ENCODE peak calls at places on chromosomes 5 and 9, in six cellular contexts. One of them, this sample, is unnamed.

GRCh38 chr5:16916262-16916878 is 19.7 kb downstream of the MYO10 start:
- DNase-seq in GM23338: no peak
- DNase-seq in heart left ventricle: no peak
- DNase-seq in brain microvascular endothelial cell: peak
- DNase-seq in epithelial cell of esophagus: peak
- DNase-seq in cardiac fibroblast: peak
- DNase-seq in this sample: peak

GRCh38 chr5:36070687-36071571 is 4.2 kb upstream of the UGT3A2 start:
- DNase-seq in GM23338: no peak
- DNase-seq in heart left ventricle: no peak
- DNase-seq in brain microvascular endothelial cell: no peak
- DNase-seq in epithelial cell of esophagus: no peak
- DNase-seq in cardiac fibroblast: no peak
- DNase-seq in this sample: peak

GRCh38 chr9:130298663-130299279 is 33.2 kb downstream of the HMCN2 start:
- DNase-seq in GM23338: peak
- DNase-seq in heart left ventricle: peak
- DNase-seq in brain microvascular endothelial cell: no peak
- DNase-seq in epithelial cell of esophagus: peak
- DNase-seq in cardiac fibroblast: no peak
- DNase-seq in this sample: peak

GRCh38 chr9:2015581-2016410 is 649 bp downstream of the SMARCA2 start:
- DNase-seq in GM23338: peak
- DNase-seq in heart left ventricle: peak
- DNase-seq in brain microvascular endothelial cell: peak
- DNase-seq in epithelial cell of esophagus: peak
- DNase-seq in cardiac fibroblast: peak
- DNase-seq in this sample: peak

GRCh38 chr5:55173696-55174101 is 722 bp upstream of the CDC20B start:
- DNase-seq in GM23338: peak
- DNase-seq in heart left ventricle: no peak
- DNase-seq in brain microvascular endothelial cell: no peak
- DNase-seq in epithelial cell of esophagus: no peak
- DNase-seq in cardiac fibroblast: no peak
- DNase-seq in this sample: no peak

GRCh38 chr9:70553718-70554673 is 139.5 kb upstream of the KLF9 start:
- DNase-seq in GM23338: peak
- DNase-seq in heart left ventricle: peak
- DNase-seq in brain microvascular endothelial cell: no peak
- DNase-seq in epithelial cell of esophagus: peak
- DNase-seq in cardiac fibroblast: peak
- DNase-seq in this sample: peak

GRCh38 chr5:179380211-179381035 is 35.2 kb upstream of the ADAMTS2 start:
- DNase-seq in GM23338: no peak
- DNase-seq in heart left ventricle: no peak
- DNase-seq in brain microvascular endothelial cell: no peak
- DNase-seq in epithelial cell of esophagus: no peak
- DNase-seq in cardiac fibroblast: no peak
- DNase-seq in this sample: no peak

GRCh38 chr9:6490863-6491262 is 77.9 kb downstream of the UHRF2 start:
- DNase-seq in GM23338: no peak
- DNase-seq in heart left ventricle: no peak
- DNase-seq in brain microvascular endothelial cell: no peak
- DNase-seq in epithelial cell of esophagus: no peak
- DNase-seq in cardiac fibroblast: no peak
- DNase-seq in this sample: no peak

GRCh38 chr5:60948738-60949137 is 3.7 kb downstream of the NDUFAF2 start:
- DNase-seq in GM23338: no peak
- DNase-seq in heart left ventricle: no peak
- DNase-seq in brain microvascular endothelial cell: no peak
- DNase-seq in epithelial cell of esophagus: no peak
- DNase-seq in cardiac fibroblast: no peak
- DNase-seq in this sample: no peak

GRCh38 chr9:111348821-111349271 is 18.8 kb upstream of the OR2K2 start:
- DNase-seq in GM23338: no peak
- DNase-seq in heart left ventricle: no peak
- DNase-seq in brain microvascular endothelial cell: peak
- DNase-seq in epithelial cell of esophagus: peak
- DNase-seq in cardiac fibroblast: peak
- DNase-seq in this sample: peak

GRCh38 chr9:127761491-127761904 is 17.0 kb downstream of the SH2D3C start:
- DNase-seq in GM23338: no peak
- DNase-seq in heart left ventricle: no peak
- DNase-seq in brain microvascular endothelial cell: no peak
- DNase-seq in epithelial cell of esophagus: no peak
- DNase-seq in cardiac fibroblast: no peak
- DNase-seq in this sample: no peak

GRCh38 chr5:15003511-15003920 is 131.9 kb upstream of the ANKH start:
- DNase-seq in GM23338: peak
- DNase-seq in heart left ventricle: peak
- DNase-seq in brain microvascular endothelial cell: peak
- DNase-seq in epithelial cell of esophagus: peak
- DNase-seq in cardiac fibroblast: peak
- DNase-seq in this sample: peak

GRCh38 chr9:100167176-100167575 is 68.1 kb downstream of the INVS start:
- DNase-seq in GM23338: no peak
- DNase-seq in heart left ventricle: no peak
- DNase-seq in brain microvascular endothelial cell: peak
- DNase-seq in epithelial cell of esophagus: peak
- DNase-seq in cardiac fibroblast: peak
- DNase-seq in this sample: peak

GRCh38 chr5:175351126-175351525 is 92.9 kb downstream of the DRD1 start:
- DNase-seq in GM23338: no peak
- DNase-seq in heart left ventricle: peak
- DNase-seq in brain microvascular endothelial cell: no peak
- DNase-seq in epithelial cell of esophagus: no peak
- DNase-seq in cardiac fibroblast: no peak
- DNase-seq in this sample: no peak

GRCh38 chr5:154274828-154275185 is 84.3 kb downstream of the GALNT10 start:
- DNase-seq in GM23338: no peak
- DNase-seq in heart left ventricle: no peak
- DNase-seq in brain microvascular endothelial cell: no peak
- DNase-seq in epithelial cell of esophagus: peak
- DNase-seq in cardiac fibroblast: no peak
- DNase-seq in this sample: no peak

GRCh38 chr5:94908889-94909480 is 290.5 kb downstream of the SLF1 start:
- DNase-seq in GM23338: peak
- DNase-seq in heart left ventricle: no peak
- DNase-seq in brain microvascular endothelial cell: peak
- DNase-seq in epithelial cell of esophagus: peak
- DNase-seq in cardiac fibroblast: peak
- DNase-seq in this sample: peak

GRCh38 chr5:94903719-94904118 is 285.2 kb downstream of the SLF1 start:
- DNase-seq in GM23338: no peak
- DNase-seq in heart left ventricle: no peak
- DNase-seq in brain microvascular endothelial cell: no peak
- DNase-seq in epithelial cell of esophagus: no peak
- DNase-seq in cardiac fibroblast: no peak
- DNase-seq in this sample: peak

GRCh38 chr5:124751031-124751430 is 4.6 kb upstream of the ZNF608 start:
- DNase-seq in GM23338: peak
- DNase-seq in heart left ventricle: no peak
- DNase-seq in brain microvascular endothelial cell: no peak
- DNase-seq in epithelial cell of esophagus: no peak
- DNase-seq in cardiac fibroblast: no peak
- DNase-seq in this sample: no peak

GRCh38 chr5:96896806-96897205 is 20.5 kb downstream of the ERAP2 start:
- DNase-seq in GM23338: no peak
- DNase-seq in heart left ventricle: no peak
- DNase-seq in brain microvascular endothelial cell: no peak
- DNase-seq in epithelial cell of esophagus: no peak
- DNase-seq in cardiac fibroblast: no peak
- DNase-seq in this sample: no peak

GRCh38 chr5:150485770-150486401 is 22.0 kb upstream of the NDST1 start:
- DNase-seq in GM23338: peak
- DNase-seq in heart left ventricle: peak
- DNase-seq in brain microvascular endothelial cell: no peak
- DNase-seq in epithelial cell of esophagus: no peak
- DNase-seq in cardiac fibroblast: no peak
- DNase-seq in this sample: peak

GRCh38 chr9:88653926-88654325 is 118.9 kb downstream of the NXNL2 start:
- DNase-seq in GM23338: no peak
- DNase-seq in heart left ventricle: no peak
- DNase-seq in brain microvascular endothelial cell: peak
- DNase-seq in epithelial cell of esophagus: peak
- DNase-seq in cardiac fibroblast: peak
- DNase-seq in this sample: peak

GRCh38 chr9:121353246-121353975 is 16.6 kb downstream of the STOM start:
- DNase-seq in GM23338: no peak
- DNase-seq in heart left ventricle: no peak
- DNase-seq in brain microvascular endothelial cell: no peak
- DNase-seq in epithelial cell of esophagus: no peak
- DNase-seq in cardiac fibroblast: no peak
- DNase-seq in this sample: no peak

GRCh38 chr5:32232441-32233219 is 58.5 kb upstream of the GOLPH3 start:
- DNase-seq in GM23338: peak
- DNase-seq in heart left ventricle: peak
- DNase-seq in brain microvascular endothelial cell: peak
- DNase-seq in epithelial cell of esophagus: peak
- DNase-seq in cardiac fibroblast: peak
- DNase-seq in this sample: peak

GRCh38 chr5:56814361-56814962 is 887 bp upstream of the MAP3K1 start:
- DNase-seq in GM23338: peak
- DNase-seq in heart left ventricle: peak
- DNase-seq in brain microvascular endothelial cell: no peak
- DNase-seq in epithelial cell of esophagus: no peak
- DNase-seq in cardiac fibroblast: peak
- DNase-seq in this sample: no peak

GRCh38 chr9:105242062-105242461 is 2.4 kb upstream of the SLC44A1 start:
- DNase-seq in GM23338: no peak
- DNase-seq in heart left ventricle: no peak
- DNase-seq in brain microvascular endothelial cell: no peak
- DNase-seq in epithelial cell of esophagus: no peak
- DNase-seq in cardiac fibroblast: no peak
- DNase-seq in this sample: no peak

GRCh38 chr9:22119537-22120167 is 110.5 kb upstream of the CDKN2B start:
- DNase-seq in GM23338: peak
- DNase-seq in heart left ventricle: no peak
- DNase-seq in brain microvascular endothelial cell: peak
- DNase-seq in epithelial cell of esophagus: peak
- DNase-seq in cardiac fibroblast: peak
- DNase-seq in this sample: peak
- TF ChIP-seq CTCF in GM23338: peak
- TF ChIP-seq CTCF in heart left ventricle: peak
- TF ChIP-seq CTCF in brain microvascular endothelial cell: peak
- TF ChIP-seq CTCF in epithelial cell of esophagus: peak
- TF ChIP-seq CTCF in cardiac fibroblast: peak
- TF ChIP-seq CTCF in this sample: peak

DNA sequence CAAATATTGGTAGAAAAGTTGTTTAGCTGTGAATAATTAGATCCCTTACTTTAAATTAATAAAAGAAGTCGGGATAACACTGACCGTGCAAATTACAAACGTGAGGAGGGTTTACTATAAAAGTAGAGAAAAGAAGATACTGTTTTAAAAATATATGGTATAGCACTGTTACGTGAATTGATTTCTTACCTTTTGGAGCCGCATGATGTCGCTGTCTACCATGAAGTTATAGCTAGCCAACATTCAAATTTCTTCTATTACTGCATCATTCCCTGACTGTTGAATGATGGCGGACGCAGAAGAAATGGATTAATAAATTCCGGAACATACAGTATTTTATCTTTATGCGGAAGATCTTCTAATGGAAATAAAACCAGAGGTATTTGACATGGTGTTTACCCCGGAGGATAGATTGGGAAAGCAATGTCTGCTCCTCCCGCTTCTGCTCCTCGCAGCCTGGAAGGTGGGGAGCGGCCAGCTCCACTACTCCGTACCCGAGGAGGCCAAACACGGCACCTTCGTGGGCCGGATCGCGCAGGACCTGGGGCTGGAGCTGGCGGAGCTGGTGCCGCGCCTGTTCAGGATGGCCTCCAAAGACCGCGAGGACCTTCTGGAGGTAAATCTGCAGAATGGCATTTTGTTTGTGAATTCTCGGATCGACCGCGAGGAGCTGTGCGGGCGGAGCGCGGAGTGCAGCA is at the start of gene PCDHA6:
- DNase-seq in GM23338: no peak
- DNase-seq in heart left ventricle: no peak
- DNase-seq in brain microvascular endothelial cell: no peak
- DNase-seq in epithelial cell of esophagus: no peak
- DNase-seq in cardiac fibroblast: peak
- DNase-seq in this sample: peak
- H3K4me3 ChIP-seq in GM23338: peak
- H3K4me3 ChIP-seq in heart left ventricle: no peak
- H3K4me3 ChIP-seq in brain microvascular endothelial cell: no peak
- H3K4me3 ChIP-seq in epithelial cell of esophagus: no peak
- H3K4me3 ChIP-seq in cardiac fibroblast: no peak
- H3K4me3 ChIP-seq in this sample: no peak

DNA sequence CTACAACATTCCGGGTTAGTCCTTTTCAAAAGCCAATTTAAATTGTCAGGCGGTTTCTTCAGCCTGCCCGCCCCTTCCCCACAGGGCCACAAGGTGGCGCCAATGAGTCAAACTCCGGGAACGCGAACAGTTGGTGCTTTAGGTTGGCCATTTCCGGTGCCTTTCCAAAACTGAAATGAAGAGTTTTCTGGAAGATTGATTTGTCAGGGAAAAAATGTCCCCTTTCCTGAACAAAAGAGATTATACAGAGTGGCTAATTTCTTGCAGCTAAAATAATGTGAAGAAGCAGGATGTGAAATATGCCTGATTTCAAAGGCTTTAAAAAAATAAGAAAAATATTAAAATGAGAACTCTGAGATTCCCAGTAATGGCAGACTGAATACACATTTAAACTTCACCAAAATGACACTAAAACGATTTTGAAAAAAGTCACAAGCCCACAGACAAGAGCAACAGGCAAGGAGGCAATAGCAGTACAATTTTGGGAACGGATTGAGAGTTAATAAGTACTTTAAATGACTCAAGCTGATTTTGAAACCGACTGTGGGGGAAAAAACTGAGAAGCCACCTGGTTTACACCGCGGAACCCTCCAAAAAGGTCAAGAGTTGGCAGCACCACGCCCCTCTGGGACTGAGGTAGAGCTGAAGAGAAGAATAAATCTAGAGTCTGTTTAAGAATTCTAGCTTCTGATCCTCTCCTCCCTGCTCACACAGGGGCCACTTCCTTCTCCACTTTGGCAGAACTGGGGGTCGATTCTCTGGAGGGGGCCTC is 45.7 kb downstream of the SLC46A2 start:
- DNase-seq in GM23338: peak
- DNase-seq in heart left ventricle: peak
- DNase-seq in brain microvascular endothelial cell: peak
- DNase-seq in epithelial cell of esophagus: peak
- DNase-seq in cardiac fibroblast: peak
- DNase-seq in this sample: peak
- TF ChIP-seq CTCF in GM23338: peak
- TF ChIP-seq CTCF in heart left ventricle: peak
- TF ChIP-seq CTCF in brain microvascular endothelial cell: peak
- TF ChIP-seq CTCF in epithelial cell of esophagus: peak
- TF ChIP-seq CTCF in cardiac fibroblast: peak
- TF ChIP-seq CTCF in this sample: peak

GRCh38 chr5:58491216-58491892 is at the start of gene GAPT:
- DNase-seq in GM23338: no peak
- DNase-seq in heart left ventricle: no peak
- DNase-seq in brain microvascular endothelial cell: no peak
- DNase-seq in epithelial cell of esophagus: no peak
- DNase-seq in cardiac fibroblast: no peak
- DNase-seq in this sample: no peak
- H3K4me3 ChIP-seq in GM23338: no peak
- H3K4me3 ChIP-seq in heart left ventricle: no peak
- H3K4me3 ChIP-seq in brain microvascular endothelial cell: no peak
- H3K4me3 ChIP-seq in epithelial cell of esophagus: no peak
- H3K4me3 ChIP-seq in cardiac fibroblast: no peak
- H3K4me3 ChIP-seq in this sample: no peak

This sample was measured in choroid plexus epithelial cell.